ENCODE peak calls at places on chromosomes 5 and 9, in seven cellular contexts. N, S, C, Q, F, G and Y are unnamed samples.

GRCh38 chr5:161306354-161306990 is 240.1 kb downstream of the GABRB2 start:
- DNase-seq in N (no peak), S (no peak), C (no peak), Q (no peak), F (no peak), G (no peak), Y (no peak)

GRCh38 chr9:18492612-18493011 is 18.7 kb downstream of the ADAMTSL1 start:
- DNase-seq in N (no peak), S (no peak), C (no peak), Q (no peak), F (no peak), G (no peak), Y (no peak)

GRCh38 chr9:109244179-109245132 is 76.4 kb downstream of the EPB41L4B start:
- DNase-seq in N (peak; percentile 42), S (peak; percentile 25), C (peak; percentile 89), Q (peak; percentile 34), F (peak; percentile 92), G (peak; percentile 83), Y (no peak)

GRCh38 chr9:88051138-88051537 is 76.8 kb upstream of the CDK20 start:
- DNase-seq in N (no peak), S (no peak), C (no peak), Q (no peak), F (peak; percentile 57), G (no peak), Y (no peak)

GRCh38 chr5:141875795-141876627 is 2.2 kb downstream of the PCDH1 start:
- DNase-seq in N (peak; percentile 66), S (no peak), C (peak; percentile 88), Q (no peak), F (peak; percentile 86), G (no peak), Y (no peak)

GRCh38 chr5:2577637-2578036 is 173.8 kb downstream of the IRX2 start:
- DNase-seq in N (no peak), S (no peak), C (no peak), Q (no peak), F (no peak), G (no peak), Y (no peak)

GRCh38 chr5:112059601-112060135 is 302.7 kb upstream of the NREP start:
- DNase-seq in N (no peak), S (peak; percentile 12), C (no peak), Q (no peak), F (no peak), G (no peak), Y (no peak)

GRCh38 chr5:65279603-65280002 is 202.1 kb downstream of the ADAMTS6 start:
- DNase-seq in N (no peak), S (no peak), C (no peak), Q (no peak), F (no peak), G (no peak), Y (no peak)

GRCh38 chr5:33166522-33166921 is 274.2 kb upstream of the TARS1 start:
- DNase-seq in N (no peak), S (no peak), C (no peak), Q (no peak), F (peak; percentile 60), G (no peak), Y (no peak)

GRCh38 chr9:21398955-21399489 is 9.9 kb upstream of the IFNA8 start:
- DNase-seq in N (no peak), S (no peak), C (no peak), Q (no peak), F (no peak), G (no peak), Y (no peak)

GRCh38 chr5:41408676-41409443 is 101.5 kb downstream of the PLCXD3 start:
- DNase-seq in N (no peak), S (peak; percentile 33), C (no peak), Q (no peak), F (peak; percentile 52), G (no peak), Y (no peak)

GRCh38 chr5:11482011-11482410 is 422.2 kb downstream of the CTNND2 start:
- DNase-seq in N (no peak), S (peak; percentile 95), C (no peak), Q (no peak), F (no peak), G (no peak), Y (no peak)

GRCh38 chr5:111641533-111642230 is 115.3 kb downstream of the NREP start:
- DNase-seq in N (no peak), S (peak; percentile 66), C (no peak), Q (no peak), F (no peak), G (no peak), Y (peak; percentile 60)

GRCh38 chr5:174056064-174056842 is 10.7 kb downstream of the NSG2 start:
- DNase-seq in N (peak; percentile 16), S (no peak), C (no peak), Q (no peak), F (no peak), G (no peak), Y (no peak)

GRCh38 chr5:134524826-134525686 is at the start of gene JADE2:
- DNase-seq in N (peak; percentile 76), S (peak; percentile 56), C (peak; percentile 45), Q (peak; percentile 76), F (peak; percentile 82), G (peak; percentile 64), Y (no peak)

GRCh38 chr9:6763244-6763643 is 5.5 kb downstream of the KDM4C start:
- DNase-seq in N (no peak), S (no peak), C (no peak), Q (no peak), F (no peak), G (no peak), Y (no peak)

GRCh38 chr5:131640043-131640856 is 5.2 kb upstream of the RAPGEF6 start:
- DNase-seq in N (no peak), S (peak; percentile 28), C (peak; percentile 42), Q (no peak), F (no peak), G (no peak), Y (no peak)

GRCh38 chr9:29208670-29209069 is 1635.4 kb upstream of the C9orf72 start:
- DNase-seq in N (no peak), S (no peak), C (no peak), Q (no peak), F (no peak), G (no peak), Y (no peak)

GRCh38 chr9:72896439-72896838 is 56.4 kb downstream of the ALDH1A1 start:
- DNase-seq in N (no peak), S (no peak), C (no peak), Q (no peak), F (no peak), G (no peak), Y (no peak)

GRCh38 chr5:14208071-14209021 is 65.2 kb downstream of the TRIO start:
- DNase-seq in N (no peak), S (peak; percentile 91), C (no peak), Q (no peak), F (no peak), G (no peak), Y (peak; percentile 80)

GRCh38 chr5:14210729-14211128 is 67.6 kb downstream of the TRIO start:
- DNase-seq in N (no peak), S (no peak), C (no peak), Q (no peak), F (no peak), G (no peak), Y (no peak)

GRCh38 chr5:14209222-14209822 is 66.2 kb downstream of the TRIO start:
- DNase-seq in N (no peak), S (no peak), C (no peak), Q (no peak), F (no peak), G (no peak), Y (no peak)

GRCh38 chr5:14211818-14212799 is 69.0 kb downstream of the TRIO start:
- DNase-seq in N (no peak), S (no peak), C (no peak), Q (no peak), F (no peak), G (no peak), Y (no peak)

DNA sequence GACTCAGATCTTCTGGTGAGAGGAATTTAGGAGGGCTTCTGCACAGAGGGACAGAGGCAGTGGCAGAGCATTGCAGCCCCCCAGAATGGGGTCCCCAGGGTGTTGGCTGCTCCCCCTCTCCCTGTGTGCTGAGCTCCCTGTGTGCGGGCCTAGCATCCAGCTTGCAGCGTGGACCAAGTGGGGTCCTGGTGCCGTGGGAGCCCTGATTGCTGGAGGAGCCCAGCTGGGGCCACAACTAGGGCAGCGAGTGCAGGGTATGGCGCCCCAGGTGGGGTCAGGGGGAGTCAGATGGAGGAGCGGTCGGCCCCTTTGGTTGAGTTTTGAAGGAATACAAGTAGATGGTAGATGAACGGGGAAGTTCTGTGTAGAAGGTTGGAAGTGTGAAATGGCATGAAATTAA is 66.7 kb downstream of the TRIO start:
- DNase-seq in N (no peak), S (no peak), C (no peak), Q (no peak), F (no peak), G (no peak), Y (no peak)
- H3K27ac ChIP-seq in N (no peak overlapping the region), S (peak overlapping the region; percentile 90), C (no peak overlapping the region), Q (no peak overlapping the region), F (no peak overlapping the region), G (no peak overlapping the region), Y (peak overlapping the region; percentile 93)

GRCh38 chr9:128091571-128091970 is 23.5 kb downstream of the SLC25A25 start:
- DNase-seq in N (no peak), S (no peak), C (no peak), Q (no peak), F (no peak), G (no peak), Y (no peak)
- H3K27ac ChIP-seq in N (peak overlapping the region; percentile 31), S (peak overlapping the region; percentile 57), C (no peak overlapping the region), Q (no peak overlapping the region), F (no peak overlapping the region), G (peak overlapping the region; percentile 95), Y (peak overlapping the region; percentile 21)

GRCh38 chr9:86575825-86576488 is 221.7 kb upstream of the TUT7 start:
- DNase-seq in N (peak; percentile 75), S (no peak), C (no peak), Q (no peak), F (no peak), G (no peak), Y (no peak)

GRCh38 chr9:86578722-86579121 is 224.5 kb upstream of the TUT7 start:
- DNase-seq in N (no peak), S (no peak), C (no peak), Q (no peak), F (no peak), G (no peak), Y (no peak)

GRCh38 chr9:86585422-86586143 is 231.4 kb upstream of the TUT7 start:
- DNase-seq in N (no peak), S (no peak), C (no peak), Q (no peak), F (peak; percentile 50), G (no peak), Y (no peak)

GRCh38 chr9:86577420-86578333 is 223.5 kb upstream of the TUT7 start:
- DNase-seq in N (no peak), S (no peak), C (peak; percentile 27), Q (no peak), F (no peak), G (no peak), Y (no peak)

DNA sequence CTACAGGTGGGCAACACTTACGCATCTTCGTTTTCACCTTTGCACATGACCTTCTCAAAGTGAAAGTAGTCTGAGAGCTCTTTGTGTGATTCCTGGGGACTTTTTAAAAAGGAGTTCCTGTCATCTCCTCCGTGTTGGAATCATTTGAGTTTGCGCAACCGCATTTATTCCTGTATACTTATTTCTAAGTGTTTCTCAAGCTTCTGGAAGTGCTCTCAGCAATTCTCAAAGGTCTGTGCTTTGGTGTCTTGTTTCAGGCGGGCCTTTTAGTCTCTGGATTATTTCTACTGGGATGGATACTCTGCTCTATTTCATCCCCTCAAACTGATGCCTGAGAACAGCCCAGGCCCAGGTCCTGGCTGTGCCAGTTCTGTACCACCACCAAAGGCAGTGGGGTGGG is 226.5 kb upstream of the TUT7 start:
- DNase-seq in N (no peak), S (no peak), C (no peak), Q (no peak), F (no peak), G (peak; percentile 61), Y (no peak)
- H3K27ac ChIP-seq in N (peak overlapping the region; percentile 15), S (no peak overlapping the region), C (no peak overlapping the region), Q (no peak overlapping the region), F (no peak overlapping the region), G (peak overlapping the region; percentile 62), Y (no peak overlapping the region)

GRCh38 chr5:148973455-148973854 is 89.4 kb downstream of the SH3TC2 start:
- DNase-seq in N (no peak), S (no peak), C (no peak), Q (no peak), F (no peak), G (no peak), Y (no peak)
- H3K27ac ChIP-seq in N (peak overlapping the region; percentile 30), S (peak overlapping the region; percentile 64), C (no peak overlapping the region), Q (no peak overlapping the region), F (no peak overlapping the region), G (peak overlapping the region; percentile 74), Y (peak overlapping the region; percentile 77)